ENCODE peak calls at places on chromosomes 1 and 21, in six cellular contexts. One of them, this sample, is unnamed.

GRCh38 chr1:204837440-204838084 is 33.1 kb upstream of the NFASC start:
- DNase-seq in left ventricle myocardium inferior: peak
- DNase-seq in GM10248: peak
- DNase-seq in IMR-90: peak
- DNase-seq in GM12865: peak
- DNase-seq in stomach: no peak
- DNase-seq in this sample: peak

GRCh38 chr1:95033843-95034242 is 38.9 kb downstream of the ALG14 start:
- DNase-seq in left ventricle myocardium inferior: no peak
- DNase-seq in GM10248: no peak
- DNase-seq in IMR-90: peak
- DNase-seq in GM12865: no peak
- DNase-seq in stomach: no peak
- DNase-seq in this sample: no peak

GRCh38 chr1:52899445-52899894 is 22.1 kb downstream of the ECHDC2 start:
- DNase-seq in left ventricle myocardium inferior: no peak
- DNase-seq in GM10248: no peak
- DNase-seq in IMR-90: no peak
- DNase-seq in GM12865: no peak
- DNase-seq in stomach: no peak
- DNase-seq in this sample: no peak

GRCh38 chr1:146012703-146013565 is 8.6 kb downstream of the HJV start:
- DNase-seq in left ventricle myocardium inferior: no peak
- DNase-seq in GM10248: peak
- DNase-seq in IMR-90: peak
- DNase-seq in GM12865: peak
- DNase-seq in stomach: peak
- DNase-seq in this sample: peak

GRCh38 chr1:201741763-201742342 is 87.1 kb upstream of the IPO9 start:
- DNase-seq in left ventricle myocardium inferior: no peak
- DNase-seq in GM10248: no peak
- DNase-seq in IMR-90: no peak
- DNase-seq in GM12865: no peak
- DNase-seq in stomach: no peak
- DNase-seq in this sample: no peak

GRCh38 chr1:244224487-244225430 is 173.7 kb downstream of the ZBTB18 start:
- DNase-seq in left ventricle myocardium inferior: peak
- DNase-seq in GM10248: no peak
- DNase-seq in IMR-90: no peak
- DNase-seq in GM12865: no peak
- DNase-seq in stomach: peak
- DNase-seq in this sample: no peak

GRCh38 chr1:77553568-77554291 is 128.7 kb downstream of the ZZZ3 start:
- DNase-seq in left ventricle myocardium inferior: no peak
- DNase-seq in GM10248: no peak
- DNase-seq in IMR-90: no peak
- DNase-seq in GM12865: no peak
- DNase-seq in stomach: no peak
- DNase-seq in this sample: no peak

GRCh38 chr1:222600274-222600673 is 10.5 kb upstream of the TAF1A start:
- DNase-seq in left ventricle myocardium inferior: no peak
- DNase-seq in GM10248: no peak
- DNase-seq in IMR-90: no peak
- DNase-seq in GM12865: no peak
- DNase-seq in stomach: no peak
- DNase-seq in this sample: no peak

GRCh38 chr21:32336711-32337110 is 38.1 kb downstream of the MRAP start:
- DNase-seq in left ventricle myocardium inferior: no peak
- DNase-seq in GM10248: no peak
- DNase-seq in IMR-90: peak
- DNase-seq in GM12865: no peak
- DNase-seq in stomach: no peak
- DNase-seq in this sample: no peak

GRCh38 chr1:182667848-182668505 is 16.4 kb downstream of the RGS8 start:
- DNase-seq in left ventricle myocardium inferior: no peak
- DNase-seq in GM10248: no peak
- DNase-seq in IMR-90: no peak
- DNase-seq in GM12865: no peak
- DNase-seq in stomach: no peak
- DNase-seq in this sample: no peak

GRCh38 chr1:226738421-226738994 is 574 bp downstream of the ITPKB start:
- DNase-seq in left ventricle myocardium inferior: peak
- DNase-seq in GM10248: peak
- DNase-seq in IMR-90: peak
- DNase-seq in GM12865: peak
- DNase-seq in stomach: peak
- DNase-seq in this sample: peak

GRCh38 chr21:37072239-37072987 is 458 bp downstream of the PIGP start:
- DNase-seq in left ventricle myocardium inferior: peak
- DNase-seq in GM10248: no peak
- DNase-seq in IMR-90: peak
- DNase-seq in GM12865: no peak
- DNase-seq in stomach: peak
- DNase-seq in this sample: no peak

GRCh38 chr1:238474263-238474662 is 583.5 kb upstream of the ZP4 start:
- DNase-seq in left ventricle myocardium inferior: no peak
- DNase-seq in GM10248: no peak
- DNase-seq in IMR-90: no peak
- DNase-seq in GM12865: no peak
- DNase-seq in stomach: no peak
- DNase-seq in this sample: no peak

GRCh38 chr1:12488666-12489354 is 129.2 kb downstream of the DHRS3 start:
- DNase-seq in left ventricle myocardium inferior: no peak
- DNase-seq in GM10248: no peak
- DNase-seq in IMR-90: peak
- DNase-seq in GM12865: no peak
- DNase-seq in stomach: no peak
- DNase-seq in this sample: no peak

GRCh38 chr1:154115180-154115579 is 39.7 kb downstream of the NUP210L start:
- DNase-seq in left ventricle myocardium inferior: no peak
- DNase-seq in GM10248: no peak
- DNase-seq in IMR-90: no peak
- DNase-seq in GM12865: peak
- DNase-seq in stomach: no peak
- DNase-seq in this sample: no peak

GRCh38 chr1:199550384-199551067 is 477.0 kb upstream of the NR5A2 start:
- DNase-seq in left ventricle myocardium inferior: no peak
- DNase-seq in GM10248: no peak
- DNase-seq in IMR-90: peak
- DNase-seq in GM12865: no peak
- DNase-seq in stomach: no peak
- DNase-seq in this sample: no peak
- TF ChIP-seq CTCF in left ventricle myocardium inferior: no peak
- TF ChIP-seq CTCF in GM10248: peak
- TF ChIP-seq CTCF in IMR-90: peak
- TF ChIP-seq CTCF in GM12865: no peak
- TF ChIP-seq CTCF in stomach: no peak
- TF ChIP-seq CTCF in this sample: no peak

GRCh38 chr1:58204284-58204683 is 342.2 kb downstream of the OMA1 start:
- DNase-seq in left ventricle myocardium inferior: no peak
- DNase-seq in GM10248: no peak
- DNase-seq in IMR-90: no peak
- DNase-seq in GM12865: peak
- DNase-seq in stomach: no peak
- DNase-seq in this sample: peak
- TF ChIP-seq CTCF in left ventricle myocardium inferior: no peak
- TF ChIP-seq CTCF in GM10248: no peak
- TF ChIP-seq CTCF in IMR-90: peak
- TF ChIP-seq CTCF in GM12865: peak
- TF ChIP-seq CTCF in stomach: no peak
- TF ChIP-seq CTCF in this sample: no peak

GRCh38 chr1:6109688-6110087 is 64.0 kb downstream of the KCNAB2 start:
- DNase-seq in left ventricle myocardium inferior: no peak
- DNase-seq in GM10248: no peak
- DNase-seq in IMR-90: no peak
- DNase-seq in GM12865: no peak
- DNase-seq in stomach: no peak
- DNase-seq in this sample: no peak

GRCh38 chr1:6107409-6108356 is 62.0 kb downstream of the KCNAB2 start:
- DNase-seq in left ventricle myocardium inferior: no peak
- DNase-seq in GM10248: no peak
- DNase-seq in IMR-90: no peak
- DNase-seq in GM12865: no peak
- DNase-seq in stomach: no peak
- DNase-seq in this sample: no peak

GRCh38 chr1:6110326-6110725 is 64.6 kb downstream of the KCNAB2 start:
- DNase-seq in left ventricle myocardium inferior: no peak
- DNase-seq in GM10248: no peak
- DNase-seq in IMR-90: no peak
- DNase-seq in GM12865: no peak
- DNase-seq in stomach: no peak
- DNase-seq in this sample: no peak

GRCh38 chr1:6108476-6108875 is 62.8 kb downstream of the KCNAB2 start:
- DNase-seq in left ventricle myocardium inferior: no peak
- DNase-seq in GM10248: no peak
- DNase-seq in IMR-90: no peak
- DNase-seq in GM12865: no peak
- DNase-seq in stomach: no peak
- DNase-seq in this sample: no peak

DNA sequence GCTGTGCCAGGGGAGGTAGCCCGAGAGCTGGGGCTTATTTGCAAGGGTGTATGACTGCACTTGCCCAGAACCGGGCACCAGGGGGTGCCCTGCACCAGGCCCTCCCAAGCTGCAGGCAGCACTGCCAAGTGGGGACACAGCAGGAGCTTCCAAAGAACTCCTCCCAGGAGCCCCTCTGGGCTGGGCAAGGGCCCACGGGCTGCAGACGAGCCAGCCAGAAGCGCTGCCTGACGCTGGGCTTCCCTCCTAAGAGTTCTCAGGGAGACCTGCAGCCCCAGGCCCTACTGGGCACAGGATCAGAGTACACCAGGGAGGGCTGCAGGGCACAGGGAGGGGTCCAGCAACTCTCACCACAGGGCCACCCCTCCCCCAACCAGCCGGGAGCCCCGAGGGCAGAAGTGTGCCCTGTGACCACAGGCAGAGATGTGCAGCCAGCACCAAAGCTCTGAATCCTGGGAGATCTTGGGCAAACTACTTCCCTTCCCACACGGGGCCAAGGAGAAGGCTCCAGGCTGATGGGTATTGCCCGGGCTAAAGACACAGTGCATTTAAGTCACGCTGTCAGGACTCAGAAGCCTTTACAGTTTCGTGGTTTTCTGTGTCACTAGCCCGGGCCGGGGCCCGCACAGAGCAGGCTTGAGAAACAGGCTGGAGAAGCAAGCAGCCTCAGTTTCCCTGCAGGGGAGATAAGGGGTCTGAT is 63.4 kb downstream of the KCNAB2 start:
- DNase-seq in left ventricle myocardium inferior: no peak
- DNase-seq in GM10248: peak
- DNase-seq in IMR-90: peak
- DNase-seq in GM12865: peak
- DNase-seq in stomach: no peak
- DNase-seq in this sample: peak
- TF ChIP-seq CTCF in left ventricle myocardium inferior: peak
- TF ChIP-seq CTCF in GM10248: peak
- TF ChIP-seq CTCF in IMR-90: peak
- TF ChIP-seq CTCF in GM12865: peak
- TF ChIP-seq CTCF in stomach: peak
- TF ChIP-seq CTCF in this sample: peak

GRCh38 chr1:174296309-174296708 is 137.0 kb downstream of the RABGAP1L start:
- DNase-seq in left ventricle myocardium inferior: no peak
- DNase-seq in GM10248: no peak
- DNase-seq in IMR-90: no peak
- DNase-seq in GM12865: no peak
- DNase-seq in stomach: no peak
- DNase-seq in this sample: no peak

GRCh38 chr1:174297351-174297750 is 138.0 kb downstream of the RABGAP1L start:
- DNase-seq in left ventricle myocardium inferior: no peak
- DNase-seq in GM10248: no peak
- DNase-seq in IMR-90: no peak
- DNase-seq in GM12865: no peak
- DNase-seq in stomach: no peak
- DNase-seq in this sample: no peak

DNA sequence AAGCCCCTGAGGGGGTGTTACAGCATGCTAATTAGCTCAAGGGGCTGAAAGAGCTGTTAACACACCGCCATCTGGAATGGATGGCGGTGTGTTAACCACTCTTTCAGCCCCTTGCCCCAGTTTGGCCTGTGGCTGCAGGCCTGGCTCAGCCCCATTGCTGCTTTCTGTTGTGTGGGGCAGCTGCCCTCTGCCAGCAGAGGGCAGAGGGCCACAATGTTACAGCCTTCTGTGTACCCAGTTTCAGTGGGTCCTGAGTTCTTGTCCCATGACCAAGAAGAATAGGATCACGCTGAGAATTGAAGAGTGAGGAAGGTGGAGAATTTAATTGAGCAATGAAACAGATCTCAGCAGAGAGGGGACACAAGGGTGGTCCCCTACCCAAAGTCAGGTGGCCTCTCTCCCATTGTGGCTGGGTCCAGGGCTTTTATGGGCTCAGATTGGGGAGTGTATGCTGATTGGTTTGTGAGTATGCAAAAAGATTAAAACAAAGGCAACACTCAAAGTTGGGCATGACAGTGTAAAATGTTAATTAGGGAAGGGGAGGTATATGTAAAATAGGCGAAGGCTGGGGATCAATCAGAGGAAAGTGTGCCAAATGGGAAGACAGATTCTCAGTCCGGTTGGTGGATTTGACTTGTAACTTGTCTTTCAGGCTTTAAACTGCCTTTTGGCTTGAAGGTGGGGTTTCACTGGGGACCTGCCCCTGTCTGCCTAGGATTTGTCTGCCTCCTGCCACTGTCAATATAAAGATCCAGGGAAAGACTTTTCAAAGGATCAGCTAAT is 142.2 kb downstream of the RABGAP1L start:
- DNase-seq in left ventricle myocardium inferior: no peak
- DNase-seq in GM10248: no peak
- DNase-seq in IMR-90: no peak
- DNase-seq in GM12865: no peak
- DNase-seq in stomach: no peak
- DNase-seq in this sample: no peak
- TF ChIP-seq CTCF in left ventricle myocardium inferior: no peak
- TF ChIP-seq CTCF in GM10248: no peak
- TF ChIP-seq CTCF in IMR-90: no peak
- TF ChIP-seq CTCF in GM12865: peak
- TF ChIP-seq CTCF in stomach: no peak
- TF ChIP-seq CTCF in this sample: peak

GRCh38 chr1:152109998-152110294 is 5.3 kb downstream of the TCHH start:
- DNase-seq in left ventricle myocardium inferior: no peak
- DNase-seq in GM10248: no peak
- DNase-seq in IMR-90: no peak
- DNase-seq in GM12865: no peak
- DNase-seq in stomach: no peak
- DNase-seq in this sample: no peak

GRCh38 chr1:152107289-152107983 is 7.8 kb downstream of the TCHH start:
- DNase-seq in left ventricle myocardium inferior: no peak
- DNase-seq in GM10248: no peak
- DNase-seq in IMR-90: no peak
- DNase-seq in GM12865: no peak
- DNase-seq in stomach: no peak
- DNase-seq in this sample: no peak

GRCh38 chr1:152109231-152109997 is 5.8 kb downstream of the TCHH start:
- DNase-seq in left ventricle myocardium inferior: no peak
- DNase-seq in GM10248: no peak
- DNase-seq in IMR-90: peak
- DNase-seq in GM12865: no peak
- DNase-seq in stomach: no peak
- DNase-seq in this sample: no peak

GRCh38 chr1:152108899-152109222 is 6.4 kb downstream of the TCHH start:
- DNase-seq in left ventricle myocardium inferior: no peak
- DNase-seq in GM10248: no peak
- DNase-seq in IMR-90: no peak
- DNase-seq in GM12865: no peak
- DNase-seq in stomach: no peak
- DNase-seq in this sample: no peak

GRCh38 chr1:152107984-152108898 is 7.0 kb downstream of the TCHH start:
- DNase-seq in left ventricle myocardium inferior: peak
- DNase-seq in GM10248: no peak
- DNase-seq in IMR-90: peak
- DNase-seq in GM12865: no peak
- DNase-seq in stomach: no peak
- DNase-seq in this sample: no peak
- TF ChIP-seq CTCF in left ventricle myocardium inferior: no peak
- TF ChIP-seq CTCF in GM10248: no peak
- TF ChIP-seq CTCF in IMR-90: no peak
- TF ChIP-seq CTCF in GM12865: no peak
- TF ChIP-seq CTCF in stomach: no peak
- TF ChIP-seq CTCF in this sample: no peak

This sample was measured in GM13977.